ENCODE peak calls at places on chromosomes 5 and 9, in ten cellular contexts. B is fibroblast of lung, V is psoas muscle, L is RWPE1, K is uterus, M is lower lobe of right lung, D is fibroblast of pulmonary artery, Y is B cell, X is neural progenitor cell, N is HFFc6. U is an unnamed sample.

GRCh38 chr5:109812698-109813097 is 123.0 kb downstream of the MAN2A1 start:
- DNase-seq in B (no peak), V (no peak), L (no peak), K (no peak), M (no peak), D (no peak), Y (no peak), X (no peak), N (no peak), U (no peak)

GRCh38 chr9:95508242-95508967 is 8.4 kb downstream of the PTCH1 start:
- DNase-seq in B (peak; percentile 40), V (peak; percentile 53), L (no peak), K (no peak), M (no peak), D (peak; percentile 22), Y (peak; percentile 48), X (peak; percentile 70), N (no peak), U (no peak)

GRCh38 chr9:133785753-133786370 is 47.7 kb upstream of the SARDH start:
- DNase-seq in B (no peak), V (peak; percentile 33), L (no peak), K (no peak), M (no peak), D (no peak), Y (no peak), X (no peak), N (no peak), U (no peak)

GRCh38 chr9:15389636-15390035 is 33.0 kb upstream of the SNAPC3 start:
- DNase-seq in B (no peak), V (no peak), L (no peak), K (no peak), M (no peak), D (no peak), Y (no peak), X (no peak), N (no peak), U (no peak)

GRCh38 chr9:6450641-6451375 is 37.8 kb downstream of the UHRF2 start:
- DNase-seq in B (peak; percentile 21), V (no peak), L (no peak), K (no peak), M (no peak), D (no peak), Y (no peak), X (no peak), N (no peak), U (no peak)

GRCh38 chr9:92097997-92098482 is 17.2 kb downstream of the SPTLC1 start:
- DNase-seq in B (peak; percentile 81), V (peak; percentile 79), L (peak; percentile 77), K (peak; percentile 47), M (peak; percentile 65), D (peak; percentile 71), Y (peak; percentile 50), X (no peak), N (no peak), U (no peak)

GRCh38 chr9:71819115-71819739 is 50.9 kb upstream of the CEMIP2 start:
- DNase-seq in B (peak; percentile 15), V (no peak), L (peak; percentile 42), K (no peak), M (no peak), D (peak; percentile 57), Y (peak; percentile 66), X (peak; percentile 45), N (peak; percentile 36), U (no peak)

GRCh38 chr5:44389410-44389879 is at the start of gene FGF10:
- DNase-seq in B (peak; percentile 1), V (peak; percentile 65), L (no peak), K (peak; percentile 41), M (peak; percentile 47), D (peak; percentile 1), Y (no peak), X (peak; percentile 88), N (no peak), U (no peak)

GRCh38 chr9:70111641-70112236 is 68.1 kb downstream of the MAMDC2 start:
- DNase-seq in B (peak; percentile 13), V (no peak), L (peak; percentile 64), K (no peak), M (no peak), D (no peak), Y (no peak), X (no peak), N (no peak), U (no peak)

GRCh38 chr9:70110194-70111041 is 66.8 kb downstream of the MAMDC2 start:
- DNase-seq in B (peak; percentile 64), V (no peak), L (no peak), K (no peak), M (no peak), D (no peak), Y (no peak), X (no peak), N (no peak), U (no peak)

GRCh38 chr9:70112981-70113380 is 69.3 kb downstream of the MAMDC2 start:
- DNase-seq in B (no peak), V (no peak), L (no peak), K (no peak), M (no peak), D (no peak), Y (no peak), X (no peak), N (no peak), U (no peak)

GRCh38 chr9:70113403-70114022 is 69.9 kb downstream of the MAMDC2 start:
- DNase-seq in B (peak; percentile 68), V (peak; percentile 68), L (peak; percentile 76), K (peak; percentile 62), M (peak; percentile 56), D (peak; percentile 78), Y (peak; percentile 18), X (peak; percentile 66), N (peak; percentile 56), U (no peak)

GRCh38 chr9:70111042-70111602 is 67.5 kb downstream of the MAMDC2 start:
- DNase-seq in B (peak; percentile 66), V (peak; percentile 88), L (peak; percentile 62), K (peak; percentile 85), M (peak; percentile 85), D (peak; percentile 84), Y (peak; percentile 63), X (peak; percentile 92), N (peak; percentile 63), U (no peak)
- TF ChIP-seq CTCF in B (peak; percentile 85), V (peak; percentile 91), L (peak; percentile 77), K (peak; percentile 79), M (peak; percentile 91), D (peak; percentile 96), Y (peak; percentile 95), X (peak; percentile 95), N (peak; percentile 98), U (peak; percentile 91)

DNA sequence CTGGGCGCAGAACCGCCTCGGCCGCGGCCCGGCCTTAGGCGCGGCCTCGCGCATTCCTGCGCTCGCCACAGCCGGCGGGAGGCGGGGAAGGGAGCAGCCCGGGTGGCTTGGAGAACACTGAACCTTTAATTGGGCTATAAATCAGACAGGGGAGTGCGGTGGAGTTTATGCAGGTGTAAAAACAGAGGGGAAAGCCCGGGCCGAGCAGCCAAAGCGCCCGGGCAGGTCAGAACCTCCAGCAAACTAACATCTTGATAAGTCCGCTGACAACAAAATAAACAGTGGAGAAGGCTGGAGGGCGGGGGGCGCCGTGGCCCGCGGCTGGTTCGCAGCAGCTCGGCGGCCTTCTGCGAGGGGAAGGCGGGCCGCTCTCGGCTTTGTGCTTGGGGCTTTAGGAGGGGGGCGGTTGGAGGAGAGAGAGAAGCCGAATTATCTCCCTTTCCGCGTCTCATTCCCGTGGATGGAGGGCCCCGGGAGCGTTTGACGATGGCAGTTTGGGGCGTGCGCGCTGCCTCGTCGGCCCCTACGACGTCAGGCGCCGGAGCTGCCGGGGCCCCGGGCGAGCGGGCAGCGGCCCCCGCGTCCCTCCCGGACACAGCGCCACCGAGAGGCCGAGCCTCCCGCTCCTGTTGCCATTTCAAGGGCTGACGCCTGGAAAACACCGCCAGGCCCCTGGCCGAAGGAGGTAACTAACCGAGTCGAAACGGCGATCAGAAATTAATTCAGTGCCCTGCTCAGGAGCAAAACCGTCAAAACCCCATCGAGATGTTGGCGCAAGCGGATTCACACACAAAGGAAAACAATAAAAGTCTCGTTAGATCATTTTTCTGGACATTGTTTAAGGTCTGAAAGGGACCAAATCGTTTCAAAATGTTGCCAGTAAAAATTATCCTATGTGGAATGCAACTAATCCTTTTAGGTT is 11.2 kb downstream of the FOXD1 start:
- DNase-seq in B (peak; percentile 86), V (peak; percentile 59), L (peak; percentile 88), K (no peak), M (no peak), D (no peak), Y (peak; percentile 31), X (peak; percentile 91), N (peak; percentile 30), U (no peak)
- TF ChIP-seq CTCF in B (peak; percentile 52), V (no peak), L (peak; percentile 91), K (no peak), M (no peak), D (peak; percentile 5), Y (no peak), X (peak; percentile 73), N (peak; percentile 79), U (peak; percentile 40)

DNA sequence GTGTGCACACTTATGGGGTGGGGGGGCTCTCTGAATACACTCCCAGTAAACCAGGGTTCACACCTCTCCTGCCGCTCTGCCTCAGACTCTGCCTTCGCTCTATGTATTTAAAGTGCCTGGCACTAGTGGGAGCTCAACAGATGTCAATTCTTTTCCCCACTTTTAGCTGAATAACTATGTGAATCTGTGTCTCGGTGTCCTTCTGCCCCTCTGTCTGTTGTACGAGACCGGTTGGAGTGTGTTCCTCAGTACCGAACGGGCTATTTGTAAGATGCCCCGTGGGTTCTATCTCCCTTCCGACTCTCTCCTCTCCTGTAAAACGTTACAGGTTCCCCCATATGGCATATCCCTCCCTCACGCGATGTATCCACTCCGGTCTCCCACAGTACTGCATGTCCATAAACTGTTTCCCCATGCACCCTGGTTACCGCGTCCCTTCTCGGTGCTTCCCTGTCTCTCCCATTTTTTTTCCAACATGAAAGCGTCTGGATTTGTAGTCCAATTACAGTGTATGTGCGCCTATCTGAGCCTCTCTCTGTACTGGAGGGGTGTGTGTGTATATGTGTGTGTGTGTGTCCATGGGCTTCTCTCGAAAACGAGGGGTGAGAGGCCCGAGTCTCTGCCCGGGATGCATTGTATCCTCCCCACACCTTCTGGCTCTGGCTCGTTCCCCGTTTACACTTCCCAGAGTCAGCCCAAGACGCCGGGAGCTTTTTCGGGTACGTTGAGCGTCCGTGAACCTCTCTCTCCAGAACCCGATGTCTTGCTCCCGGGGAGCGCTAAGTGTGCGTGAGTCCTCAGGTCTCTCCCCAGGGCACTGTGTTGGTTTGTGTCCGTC is 1.5 kb downstream of the ELL2 start:
- DNase-seq in B (peak; percentile 57), V (no peak), L (peak; percentile 44), K (no peak), M (no peak), D (peak; percentile 65), Y (peak; percentile 28), X (peak; percentile 11), N (no peak), U (no peak)
- TF ChIP-seq CTCF in B (peak; percentile 12), V (no peak), L (peak; percentile 13), K (no peak), M (no peak), D (peak; percentile 12), Y (no peak), X (no peak), N (peak; percentile 27), U (peak; percentile 6)

GRCh38 chr9:486156-486555 is 271.5 kb downstream of the DOCK8 start:
- DNase-seq in B (no peak), V (no peak), L (no peak), K (no peak), M (no peak), D (no peak), Y (no peak), X (no peak), N (no peak), U (no peak)

GRCh38 chr9:488448-488847 is 273.8 kb downstream of the DOCK8 start:
- DNase-seq in B (no peak), V (no peak), L (no peak), K (no peak), M (no peak), D (no peak), Y (no peak), X (no peak), N (no peak), U (no peak)

GRCh38 chr9:482736-483135 is 268.1 kb downstream of the DOCK8 start:
- DNase-seq in B (no peak), V (no peak), L (no peak), K (no peak), M (no peak), D (no peak), Y (no peak), X (no peak), N (no peak), U (no peak)

GRCh38 chr9:489198-490197 is 274.8 kb downstream of the DOCK8 start:
- DNase-seq in B (no peak), V (no peak), L (no peak), K (no peak), M (no peak), D (no peak), Y (no peak), X (no peak), N (no peak), U (peak; percentile 25)

DNA sequence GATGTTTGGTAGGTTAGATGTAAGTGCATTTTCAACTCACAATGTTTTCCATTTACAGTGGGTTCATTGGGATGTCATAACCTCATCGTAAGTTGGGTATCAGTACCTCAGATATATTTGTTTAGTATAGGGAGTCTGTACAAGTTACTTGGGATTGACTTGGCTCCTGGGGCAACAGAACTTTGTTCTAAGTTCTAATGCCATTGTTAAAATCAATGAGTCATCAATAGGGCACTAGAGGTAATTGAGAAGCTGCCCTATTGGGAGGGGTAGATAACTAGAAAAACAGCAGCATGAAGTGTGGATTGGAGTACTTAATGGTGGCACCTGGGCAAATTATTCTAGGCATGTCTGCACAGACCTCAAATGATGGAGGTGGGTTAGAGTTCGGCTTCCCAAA is 272.8 kb downstream of the DOCK8 start:
- DNase-seq in B (no peak), V (no peak), L (no peak), K (no peak), M (no peak), D (no peak), Y (no peak), X (no peak), N (no peak), U (no peak)
- TF ChIP-seq CTCF in B (no peak), V (no peak), L (no peak), K (no peak), M (no peak), D (no peak), Y (no peak), X (no peak), N (no peak), U (no peak)

U was measured in AG09319.